ENCODE peak calls at places on chromosome X, in five cellular contexts. O is IMR-90, R is neural progenitor cell, Z is SK-N-SH, J is left ventricle myocardium inferior. L is an unnamed sample. For H3K27me3 and H3K36me3, the result is how much of the 10 kb centered on the place peaks cover.

GRCh38 chrX:77014655-77015377 is 432.4 kb upstream of the FGF16 start:
- DNase-seq in J (no peak), Z (peak), O (no peak), R (peak), L (no peak)

GRCh38 chrX:110791206-110791605 is 4.4 kb downstream of the CHRDL1 start:
- DNase-seq in O (no peak), Z (no peak), J (no peak), R (no peak), L (no peak)

GRCh38 chrX:46777971-46778810 is 19.3 kb upstream of the SLC9A7 start:
- DNase-seq in O (peak), Z (no peak), J (no peak), R (no peak), L (no peak)

GRCh38 chrX:10512258-10512657 is 108.1 kb downstream of the MID1 start:
- DNase-seq in O (peak), Z (peak), R (no peak), J (no peak), L (no peak)

GRCh38 chrX:154495472-154495922 is 5.1 kb upstream of the SLC10A3 start:
- DNase-seq in O (no peak), J (no peak), R (no peak), Z (no peak), L (no peak)

GRCh38 chrX:154840856-154841255 is 6.4 kb upstream of the SMIM9 start:
- DNase-seq in Z (peak), R (no peak), O (peak), J (no peak), L (peak)

GRCh38 chrX:132413459-132413858 is 75.4 kb downstream of the MBNL3 start:
- DNase-seq in O (no peak), Z (no peak), J (no peak), R (peak), L (no peak)

GRCh38 chrX:20477836-20478532 is 211.3 kb upstream of the RPS6KA3 start:
- DNase-seq in Z (no peak), O (no peak), J (no peak), R (no peak), L (no peak)

GRCh38 chrX:9885150-9885549 is 82.0 kb upstream of the CLDN34 start:
- DNase-seq in Z (peak), J (peak), O (peak), R (peak), L (no peak)

GRCh38 chrX:45050558-45050957 is 150.1 kb downstream of the DIPK2B start:
- DNase-seq in R (no peak), Z (no peak), O (no peak), J (no peak), L (no peak)

GRCh38 chrX:107825698-107826285 is at the start of gene MID2:
- DNase-seq in Z (peak), R (peak), J (peak), O (no peak), L (no peak)

GRCh38 chrX:67555578-67556203 is 11.9 kb downstream of the AR start:
- DNase-seq in J (no peak), R (peak), Z (peak), O (peak), L (no peak)

GRCh38 chrX:130840345-130840744 is 62.7 kb downstream of the ENOX2 start:
- DNase-seq in R (no peak), Z (no peak), J (no peak), O (no peak), L (no peak)

GRCh38 chrX:130834830-130835229 is 68.2 kb downstream of the ENOX2 start:
- DNase-seq in R (no peak), Z (no peak), J (no peak), O (no peak), L (no peak)

GRCh38 chrX:130834149-130834548 is 68.9 kb downstream of the ENOX2 start:
- DNase-seq in Z (no peak), O (no peak), J (no peak), R (peak), L (no peak)

GRCh38 chrX:130831347-130831722 is 71.7 kb downstream of the ENOX2 start:
- DNase-seq in Z (no peak), J (no peak), O (no peak), R (no peak), L (no peak)

DNA sequence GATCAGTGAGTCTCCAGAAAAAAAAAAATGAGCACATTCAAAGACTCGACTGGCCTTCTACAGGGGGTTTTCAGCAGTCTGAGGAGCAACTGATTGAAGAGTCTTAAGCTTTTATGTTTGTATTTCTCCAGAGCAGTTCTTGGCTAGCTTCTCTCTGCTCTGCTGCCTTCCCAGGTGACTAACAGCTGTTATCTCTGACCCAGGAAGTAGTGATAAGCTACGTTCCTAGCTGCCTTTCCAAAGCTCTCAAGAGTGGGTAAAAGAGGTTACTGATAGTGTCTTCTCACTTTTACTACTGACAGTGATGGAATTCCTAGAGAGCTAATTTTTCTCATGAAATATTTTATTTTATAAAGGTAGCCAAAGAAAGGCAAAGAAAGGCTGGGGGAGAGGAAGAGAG is 66.6 kb downstream of the ENOX2 start:
- DNase-seq in Z (no peak), O (peak), R (no peak), J (no peak), L (no peak)
- H3K27me3 ChIP-seq in Z (under half), O (under half), R (under half), J (under half), L (under half)

GRCh38 chrX:155899366-155899765 is 18.2 kb downstream of the VAMP7 start:
- DNase-seq in O (no peak), R (no peak), J (no peak), Z (no peak), L (no peak)
- H3K36me3 ChIP-seq in O (under half), R (under half), J (half or more), Z (half or more), L (under half)

DNA sequence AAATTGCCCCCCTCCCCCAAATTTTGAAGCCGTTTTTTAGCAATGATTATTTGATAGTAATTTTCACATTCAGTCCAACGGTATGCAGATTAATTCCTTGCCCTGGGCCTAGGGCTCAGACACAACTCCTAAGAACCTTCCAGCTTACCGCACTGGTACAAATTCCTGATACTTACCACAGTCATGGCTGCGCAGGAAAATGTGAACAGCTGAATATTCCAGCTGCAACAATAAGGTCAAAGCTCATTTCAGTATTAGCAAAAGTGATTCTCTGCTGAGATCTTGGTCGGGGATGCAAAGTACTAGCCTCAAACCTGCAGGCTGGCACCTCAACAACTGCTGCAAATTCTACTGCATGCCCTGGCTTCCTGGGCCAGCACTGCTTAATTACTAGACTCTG is 3.0 kb downstream of the ATP11C start:
- DNase-seq in Z (no peak), R (peak), J (no peak), O (no peak), L (no peak)
- H3K4me3 ChIP-seq in Z (no peak), R (peak), J (no peak), O (no peak), L (no peak)

GRCh38 chrX:151703487-151703886 is 8.2 kb downstream of the PRRG3 start:
- DNase-seq in Z (no peak), R (no peak), O (no peak), J (peak), L (no peak)

GRCh38 chrX:151702741-151703352 is 7.6 kb downstream of the PRRG3 start:
- DNase-seq in R (no peak), Z (no peak), O (no peak), J (no peak), L (no peak)

GRCh38 chrX:151701071-151701470 is 5.8 kb downstream of the PRRG3 start:
- DNase-seq in J (no peak), O (no peak), Z (no peak), R (no peak), L (no peak)

GRCh38 chrX:151701531-151701930 is 6.3 kb downstream of the PRRG3 start:
- DNase-seq in R (no peak), O (no peak), Z (no peak), J (no peak), L (no peak)

DNA sequence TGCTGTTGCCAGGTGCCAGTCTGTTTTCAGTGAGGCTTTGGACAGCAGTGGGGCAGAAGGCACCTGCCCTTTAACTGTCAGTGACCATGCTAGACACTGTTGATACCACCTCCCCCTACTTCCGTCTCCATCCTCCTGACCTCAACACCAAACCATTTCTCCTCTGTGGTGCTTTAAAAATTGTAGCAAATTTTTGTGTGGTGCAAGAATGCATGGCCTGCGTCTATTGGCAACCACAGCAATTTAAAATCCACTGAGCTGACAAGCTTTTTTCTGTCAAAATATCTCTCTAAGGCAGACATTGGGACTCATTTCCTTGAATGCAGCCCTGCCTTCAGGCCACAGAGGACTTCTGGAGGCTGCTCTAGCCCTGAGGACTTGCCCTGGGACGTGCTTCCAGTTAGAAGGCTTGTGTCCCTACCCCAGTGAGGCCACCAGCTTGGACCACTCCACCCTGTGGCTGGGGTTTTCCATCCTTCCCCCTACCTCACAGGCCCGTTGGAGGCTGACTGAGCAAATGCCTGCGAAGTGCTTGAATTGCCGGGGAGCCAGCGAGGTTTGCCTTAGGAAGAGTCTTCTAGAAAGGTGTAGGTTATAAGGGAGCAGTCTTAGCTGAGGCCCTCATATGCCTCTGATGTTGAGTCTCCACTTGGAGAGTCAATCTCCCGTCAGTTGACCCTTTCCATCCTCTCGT is 6.9 kb downstream of the PRRG3 start:
- DNase-seq in O (no peak), R (no peak), J (no peak), Z (no peak), L (no peak)
- H3K27me3 ChIP-seq in O (under half), R (under half), J (under half), Z (under half), L (under half)

GRCh38 chrX:124098089-124098488 is 136.6 kb downstream of the STAG2 start:
- DNase-seq in O (peak), J (no peak), Z (peak), R (peak), L (no peak)
- H3K36me3 ChIP-seq in O (under half), J (under half), Z (under half), R (under half), L (under half)

GRCh38 chrX:274904-275475 is 6.2 kb upstream of the PLCXD1 start:
- DNase-seq in Z (no peak), O (no peak), R (peak), J (no peak), L (no peak)
- H3K4me3 ChIP-seq in Z (no peak), O (no peak), R (peak), J (peak), L (no peak)

DNA sequence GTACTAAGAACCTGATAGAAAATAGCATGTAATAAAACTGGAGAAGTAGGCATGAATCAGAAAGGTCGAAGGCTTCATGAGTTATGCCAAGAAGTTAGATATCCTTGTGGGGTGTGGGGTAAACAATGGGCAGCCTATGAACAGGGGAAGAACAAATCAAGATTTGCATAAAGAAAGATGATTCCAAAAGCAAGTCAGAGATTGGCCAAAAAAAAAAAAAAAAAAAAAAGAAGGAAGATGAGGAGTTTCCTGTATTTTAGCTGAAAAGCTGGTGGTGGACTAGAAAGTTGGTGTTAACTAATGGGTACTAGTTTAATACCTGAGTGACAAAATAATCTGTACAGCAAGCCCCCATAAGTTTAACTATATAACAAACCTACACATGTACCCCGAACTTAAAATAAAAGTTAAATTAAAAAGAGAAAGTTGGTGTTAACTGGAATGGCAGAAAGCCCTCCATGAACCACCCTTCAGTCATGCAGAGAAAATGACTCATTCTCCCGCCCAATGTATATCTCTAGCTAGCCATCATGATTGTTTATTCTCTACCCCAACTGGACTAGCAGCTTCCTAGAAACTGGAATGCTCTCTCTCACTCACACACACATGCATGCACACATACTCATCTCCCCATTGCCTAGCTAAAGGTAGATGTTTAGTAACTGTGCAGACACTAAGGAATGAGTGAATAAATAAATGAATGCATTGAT is 41.7 kb downstream of the ATP11C start:
- DNase-seq in R (no peak), J (no peak), O (peak), Z (no peak), L (no peak)
- H3K27me3 ChIP-seq in R (under half), J (under half), O (under half), Z (under half), L (under half)

GRCh38 chrX:70505451-70505841 is 60.8 kb downstream of the DLG3 start:
- DNase-seq in O (no peak), R (peak), Z (no peak), J (no peak), L (no peak)
- H3K36me3 ChIP-seq in O (under half), R (under half), Z (under half), J (under half), L (under half)

GRCh38 chrX:68696267-68696666 is 48.8 kb downstream of the STARD8 start:
- DNase-seq in R (no peak), J (no peak), O (no peak), Z (no peak), L (no peak)
- H3K4me3 ChIP-seq in R (no peak), J (peak), O (no peak), Z (no peak), L (no peak)

L was measured in BJ.